ENCODE peak calls at places on chromosomes 7 and 10, in nine cellular contexts. L, J, V, X, Z, D, W, T and O are unnamed samples.

GRCh38 chr10:57988964-57989363 is 278.7 kb downstream of the IPMK start:
- DNase-seq in L (no peak), J (no peak), V (no peak), X (no peak), Z (no peak), D (no peak), W (no peak), T (no peak), O (no peak)

GRCh38 chr10:118258285-118258684 is 83.8 kb downstream of the FAM204A start:
- DNase-seq in L (no peak), J (no peak), V (no peak), X (no peak), Z (no peak), D (no peak), W (no peak), T (no peak), O (no peak)

GRCh38 chr7:54758702-54759665 is at the start of gene SEC61G:
- DNase-seq in L (peak; percentile 98), J (peak; percentile 98), V (peak; percentile 99), X (peak; percentile 95), Z (peak; percentile 97), D (peak; percentile 92), W (peak; percentile 98), T (peak; percentile 97), O (peak; percentile 95)

GRCh38 chr10:96254976-96255375 is 16.4 kb downstream of the BLNK start:
- DNase-seq in L (no peak), J (no peak), V (no peak), X (no peak), Z (no peak), D (no peak), W (no peak), T (no peak), O (no peak)

GRCh38 chr10:105691811-105692210 is 1050.7 kb downstream of the SORCS3 start:
- DNase-seq in L (no peak), J (no peak), V (no peak), X (no peak), Z (no peak), D (peak; percentile 1), W (no peak), T (no peak), O (no peak)

GRCh38 chr10:120005408-120006280 is 113.1 kb downstream of the SEC23IP start:
- DNase-seq in L (no peak), J (peak; percentile 3), V (no peak), X (no peak), Z (no peak), D (peak; percentile 20), W (peak; percentile 3), T (no peak), O (no peak)

GRCh38 chr7:1248459-1249131 is 15.9 kb downstream of the UNCX start:
- DNase-seq in L (no peak), J (no peak), V (no peak), X (no peak), Z (no peak), D (no peak), W (no peak), T (no peak), O (no peak)

GRCh38 chr10:119344381-119344780 is 137.0 kb downstream of the GRK5 start:
- DNase-seq in L (no peak), J (no peak), V (no peak), X (no peak), Z (no peak), D (no peak), W (no peak), T (no peak), O (no peak)

GRCh38 chr10:124512040-124512428 is 50.4 kb downstream of the LHPP start:
- DNase-seq in L (no peak), J (no peak), V (peak; percentile 42), X (no peak), Z (no peak), D (no peak), W (no peak), T (no peak), O (no peak)

GRCh38 chr7:23487670-23488069 is 17.4 kb upstream of the IGF2BP3 start:
- DNase-seq in L (no peak), J (no peak), V (no peak), X (no peak), Z (no peak), D (no peak), W (no peak), T (no peak), O (no peak)

GRCh38 chr10:49518982-49519578 is 19.8 kb downstream of the ERCC6 start:
- DNase-seq in L (no peak), J (peak; percentile 75), V (no peak), X (peak; percentile 42), Z (peak; percentile 19), D (peak; percentile 32), W (peak; percentile 72), T (peak; percentile 53), O (peak; percentile 13)

GRCh38 chr7:137417464-137417863 is 73.9 kb upstream of the PTN start:
- DNase-seq in L (no peak), J (no peak), V (no peak), X (no peak), Z (no peak), D (no peak), W (no peak), T (no peak), O (no peak)

GRCh38 chr7:149414745-149415390 is 46.0 kb downstream of the ZNF777 start:
- DNase-seq in L (peak; percentile 42), J (peak; percentile 72), V (peak; percentile 87), X (no peak), Z (peak; percentile 52), D (peak; percentile 76), W (peak; percentile 84), T (peak; percentile 92), O (peak; percentile 50)

GRCh38 chr10:62638062-62638477 is 166.4 kb upstream of the ADO start:
- DNase-seq in L (no peak), J (peak; percentile 75), V (no peak), X (no peak), Z (no peak), D (peak; percentile 48), W (peak; percentile 88), T (peak; percentile 11), O (no peak)

DNA sequence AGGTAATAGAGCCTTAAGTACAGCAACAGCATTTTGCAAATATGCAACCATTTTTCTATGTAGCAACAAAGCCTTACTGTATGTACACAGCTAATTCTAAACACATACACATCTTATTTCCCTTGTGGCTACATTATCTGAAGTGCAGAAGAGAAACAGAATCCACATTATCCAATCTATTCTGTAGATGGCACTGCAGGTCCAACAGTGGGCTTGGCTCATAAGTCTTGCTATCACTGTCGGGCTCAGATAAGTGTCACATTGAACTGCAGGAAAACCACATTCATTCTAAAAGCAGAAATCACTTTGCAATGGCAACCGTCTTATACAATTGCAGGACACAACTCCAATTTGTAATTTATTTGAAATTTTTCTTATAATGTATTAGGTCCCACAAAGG is 109.8 kb upstream of the NOBOX start:
- DNase-seq in L (no peak), J (peak; percentile 53), V (no peak), X (no peak), Z (no peak), D (no peak), W (peak; percentile 50), T (peak; percentile 9), O (no peak)
- TF ChIP-seq CTCF in L (no peak), J (peak; percentile 32), V (peak; percentile 11), X (peak; percentile 41), Z (peak; percentile 55), D (no peak), W (peak; percentile 19), T (peak; percentile 28), O (peak; percentile 3)

GRCh38 chr10:1169186-1169885 is 113.2 kb downstream of the WDR37 start:
- DNase-seq in L (no peak), J (no peak), V (peak; percentile 36), X (no peak), Z (no peak), D (no peak), W (no peak), T (no peak), O (no peak)

GRCh38 chr10:1166828-1167275 is 110.7 kb downstream of the WDR37 start:
- DNase-seq in L (no peak), J (no peak), V (peak; percentile 58), X (no peak), Z (no peak), D (no peak), W (no peak), T (no peak), O (no peak)

GRCh38 chr10:1168763-1169162 is 112.6 kb downstream of the WDR37 start:
- DNase-seq in L (no peak), J (no peak), V (peak; percentile 20), X (no peak), Z (no peak), D (no peak), W (no peak), T (no peak), O (no peak)

GRCh38 chr10:1163204-1163660 is 107.0 kb downstream of the WDR37 start:
- DNase-seq in L (no peak), J (no peak), V (no peak), X (no peak), Z (no peak), D (no peak), W (no peak), T (no peak), O (no peak)

GRCh38 chr10:1166101-1166827 is 110.1 kb downstream of the WDR37 start:
- DNase-seq in L (no peak), J (no peak), V (peak; percentile 45), X (no peak), Z (no peak), D (no peak), W (no peak), T (no peak), O (no peak)
- TF ChIP-seq CTCF in L (no peak), J (no peak), V (no peak), X (no peak), Z (no peak), D (no peak), W (no peak), T (no peak), O (no peak)

GRCh38 chr10:36880898-36881297 is 244.5 kb upstream of the ANKRD30A start:
- DNase-seq in L (no peak), J (peak; percentile 60), V (no peak), X (no peak), Z (no peak), D (no peak), W (peak; percentile 44), T (peak; percentile 6), O (no peak)
- TF ChIP-seq CTCF in L (peak; percentile 20), J (peak; percentile 69), V (peak; percentile 44), X (peak; percentile 38), Z (peak; percentile 54), D (peak; percentile 60), W (peak; percentile 52), T (peak; percentile 57), O (peak; percentile 29)

GRCh38 chr7:96949766-96950165 is 55.6 kb upstream of the DLX6 start:
- DNase-seq in L (no peak), J (peak; percentile 10), V (no peak), X (no peak), Z (no peak), D (peak; percentile 52), W (no peak), T (peak; percentile 43), O (no peak)
- TF ChIP-seq CTCF in L (no peak), J (no peak), V (no peak), X (no peak), Z (no peak), D (no peak), W (no peak), T (no peak), O (no peak)

GRCh38 chr10:44071479-44071878 is 313.4 kb downstream of the CXCL12 start:
- DNase-seq in L (no peak), J (peak; percentile 79), V (no peak), X (no peak), Z (no peak), D (peak; percentile 75), W (peak; percentile 81), T (no peak), O (no peak)
- TF ChIP-seq CTCF in L (no peak), J (peak; percentile 17), V (no peak), X (no peak), Z (no peak), D (no peak), W (peak; percentile 15), T (no peak), O (no peak)